ENCODE peak calls at places on chromosome 22, in five cellular contexts. O, A, Z, V and D are unnamed samples.

GRCh38 chr22:17303441-17303839 is 65.8 kb upstream of the CECR2 start:
- DNase-seq in O (no peak), A (no peak), Z (no peak), V (no peak), D (no peak)

GRCh38 chr22:46792841-46793261 is 30.4 kb downstream of the TBC1D22A start:
- DNase-seq in O (no peak), A (no peak), Z (no peak), V (no peak), D (no peak)

GRCh38 chr22:45263790-45264269 is 20.9 kb upstream of the UPK3A start:
- DNase-seq in O (peak; percentile 80), A (no peak), Z (no peak), V (no peak), D (peak; percentile 2)

GRCh38 chr22:29706493-29706892 is 13.3 kb upstream of the CABP7 start:
- DNase-seq in O (no peak), A (no peak), Z (no peak), V (no peak), D (no peak)

GRCh38 chr22:41380993-41381328 is 781 bp upstream of the TEF start:
- DNase-seq in O (peak; percentile 48), A (peak; percentile 56), Z (no peak), V (no peak), D (no peak)

GRCh38 chr22:45101828-45102227 is 61.9 kb upstream of the NUP50 start:
- DNase-seq in O (peak; percentile 74), A (no peak), Z (no peak), V (no peak), D (no peak)

GRCh38 chr22:38696606-38697005 is 4.1 kb downstream of the JOSD1 start:
- DNase-seq in O (peak; percentile 61), A (no peak), Z (no peak), V (no peak), D (no peak)

GRCh38 chr22:32617883-32618282 is 143.3 kb downstream of the FBXO7 start:
- DNase-seq in O (no peak), A (no peak), Z (no peak), V (no peak), D (no peak)

GRCh38 chr22:33969052-33969451 is 48.8 kb upstream of the LARGE1 start:
- DNase-seq in O (no peak), A (no peak), Z (no peak), V (no peak), D (no peak)

GRCh38 chr22:38835888-38836301 is 7.9 kb downstream of the NPTXR start:
- DNase-seq in O (no peak), A (no peak), Z (no peak), V (no peak), D (no peak)

GRCh38 chr22:28373841-28374240 is 305.8 kb downstream of the TTC28 start:
- DNase-seq in O (no peak), A (no peak), Z (no peak), V (no peak), D (no peak)

GRCh38 chr22:17171313-17172171 is 12.5 kb upstream of the HDHD5 start:
- DNase-seq in O (peak; percentile 84), A (peak; percentile 79), Z (peak; percentile 96), V (peak; percentile 74), D (peak; percentile 85)

GRCh38 chr22:39920134-39920743 is 19.4 kb downstream of the GRAP2 start:
- DNase-seq in O (no peak), A (no peak), Z (peak; percentile 83), V (no peak), D (no peak)

GRCh38 chr22:30667092-30667485 is 586 bp downstream of the DUSP18 start:
- DNase-seq in O (no peak), A (no peak), Z (no peak), V (no peak), D (no peak)

GRCh38 chr22:23107487-23108323 is 34.1 kb downstream of the RSPH14 start:
- DNase-seq in O (no peak), A (no peak), Z (no peak), V (no peak), D (no peak)

GRCh38 chr22:29096736-29097669 is 24.2 kb downstream of the KREMEN1 start:
- DNase-seq in O (no peak), A (no peak), Z (no peak), V (no peak), D (no peak)

GRCh38 chr22:17486313-17486712 is 77.0 kb upstream of the SLC25A18 start:
- DNase-seq in O (peak; percentile 7), A (no peak), Z (no peak), V (no peak), D (no peak)

GRCh38 chr22:21650280-21650679 is 8.2 kb downstream of the SDF2L1 start:
- DNase-seq in O (no peak), A (no peak), Z (no peak), V (no peak), D (no peak)

GRCh38 chr22:19663821-19664325 is 50.4 kb upstream of the SEPTIN5 start:
- DNase-seq in O (no peak), A (peak; percentile 81), Z (no peak), V (no peak), D (peak; percentile 21)

GRCh38 chr22:46007003-46007847 is 30.3 kb upstream of the WNT7B start:
- DNase-seq in O (peak; percentile 66), A (no peak), Z (no peak), V (no peak), D (no peak)

GRCh38 chr22:30701872-30702271 is 7.2 kb downstream of the OSBP2 start:
- DNase-seq in O (no peak), A (no peak), Z (no peak), V (no peak), D (no peak)

GRCh38 chr22:38843716-38844660 is at the start of gene NPTXR:
- DNase-seq in O (peak; percentile 40), A (peak; percentile 51), Z (peak; percentile 67), V (no peak), D (peak; percentile 20)

GRCh38 chr22:38886333-38886732 is 14.3 kb upstream of the CBX6 start:
- DNase-seq in O (no peak), A (no peak), Z (peak; percentile 39), V (no peak), D (no peak)

GRCh38 chr22:50506611-50507420 is 686 bp downstream of the LMF2 start:
- DNase-seq in O (no peak), A (no peak), Z (peak; percentile 52), V (no peak), D (no peak)

GRCh38 chr22:38938925-38939324 is 18.5 kb upstream of the APOBEC3A start:
- DNase-seq in O (no peak), A (no peak), Z (no peak), V (no peak), D (no peak)

GRCh38 chr22:37746366-37747089 is 49.7 kb downstream of the TRIOBP start:
- DNase-seq in O (no peak), A (no peak), Z (peak; percentile 76), V (peak; percentile 4), D (no peak)

GRCh38 chr22:31122532-31123291 is at the start of gene INPP5J:
- DNase-seq in O (peak; percentile 24), A (peak; percentile 54), Z (no peak), V (no peak), D (peak; percentile 20)

GRCh38 chr22:44080936-44081853 is 57.1 kb downstream of the PARVB start:
- DNase-seq in O (peak; percentile 54), A (peak; percentile 25), Z (peak; percentile 78), V (peak; percentile 49), D (peak; percentile 55)